ENCODE peak calls at places on chromosome 4, in five cellular contexts. One of them, this sample, is unnamed.

GRCh38 chr4:41658106-41658505 is 90.4 kb downstream of the PHOX2B start:
- DNase-seq in activated CD8-positive, alpha-beta memory T cell treated with anti-CD3 and anti-CD28 coated beads for 4 hours: no peak
- DNase-seq in kidney: no peak
- DNase-seq in NCI-H1092 treated with DMSO at 0.1 percent for 48 hours: peak; percentile 21
- DNase-seq in activated CD4-positive, alpha-beta T cell treated with anti-CD3 and anti-CD28 coated beads, Interleukin-2, amount 50 U/mL, for 24 hours: no peak
- DNase-seq in this sample: no peak

GRCh38 chr4:186622788-186623464 is 67.6 kb upstream of the MTNR1A start:
- DNase-seq in NCI-H1092 treated with DMSO at 0.1 percent for 48 hours: no peak
- DNase-seq in activated CD8-positive, alpha-beta memory T cell treated with anti-CD3 and anti-CD28 coated beads for 4 hours: no peak
- DNase-seq in kidney: no peak
- DNase-seq in activated CD4-positive, alpha-beta T cell treated with anti-CD3 and anti-CD28 coated beads, Interleukin-2, amount 50 U/mL, for 24 hours: no peak
- DNase-seq in this sample: no peak

GRCh38 chr4:121950680-121951569 is 935 bp downstream of the TRPC3 start:
- DNase-seq in kidney: peak; percentile 70
- DNase-seq in activated CD8-positive, alpha-beta memory T cell treated with anti-CD3 and anti-CD28 coated beads for 4 hours: no peak
- DNase-seq in NCI-H1092 treated with DMSO at 0.1 percent for 48 hours: no peak
- DNase-seq in activated CD4-positive, alpha-beta T cell treated with anti-CD3 and anti-CD28 coated beads, Interleukin-2, amount 50 U/mL, for 24 hours: peak; percentile 5
- DNase-seq in this sample: no peak

GRCh38 chr4:96228463-96228862 is 388.6 kb downstream of the PDHA2 start:
- DNase-seq in NCI-H1092 treated with DMSO at 0.1 percent for 48 hours: no peak
- DNase-seq in activated CD4-positive, alpha-beta T cell treated with anti-CD3 and anti-CD28 coated beads, Interleukin-2, amount 50 U/mL, for 24 hours: no peak
- DNase-seq in activated CD8-positive, alpha-beta memory T cell treated with anti-CD3 and anti-CD28 coated beads for 4 hours: no peak
- DNase-seq in kidney: no peak
- DNase-seq in this sample: no peak

GRCh38 chr4:80186666-80187065 is 10.6 kb upstream of the PRDM8 start:
- DNase-seq in activated CD4-positive, alpha-beta T cell treated with anti-CD3 and anti-CD28 coated beads, Interleukin-2, amount 50 U/mL, for 24 hours: no peak
- DNase-seq in activated CD8-positive, alpha-beta memory T cell treated with anti-CD3 and anti-CD28 coated beads for 4 hours: no peak
- DNase-seq in NCI-H1092 treated with DMSO at 0.1 percent for 48 hours: no peak
- DNase-seq in kidney: no peak
- DNase-seq in this sample: no peak

GRCh38 chr4:79445371-79445781 is 37.3 kb upstream of the GK2 start:
- DNase-seq in kidney: no peak
- DNase-seq in activated CD4-positive, alpha-beta T cell treated with anti-CD3 and anti-CD28 coated beads, Interleukin-2, amount 50 U/mL, for 24 hours: no peak
- DNase-seq in activated CD8-positive, alpha-beta memory T cell treated with anti-CD3 and anti-CD28 coated beads for 4 hours: no peak
- DNase-seq in NCI-H1092 treated with DMSO at 0.1 percent for 48 hours: peak; percentile 78
- DNase-seq in this sample: peak; percentile 2

GRCh38 chr4:21512351-21512750 is 436.2 kb downstream of the KCNIP4 start:
- DNase-seq in activated CD4-positive, alpha-beta T cell treated with anti-CD3 and anti-CD28 coated beads, Interleukin-2, amount 50 U/mL, for 24 hours: no peak
- DNase-seq in activated CD8-positive, alpha-beta memory T cell treated with anti-CD3 and anti-CD28 coated beads for 4 hours: no peak
- DNase-seq in kidney: no peak
- DNase-seq in NCI-H1092 treated with DMSO at 0.1 percent for 48 hours: peak; percentile 32
- DNase-seq in this sample: peak; percentile 35

GRCh38 chr4:49044270-49044669 is 58.2 kb downstream of the CWH43 start:
- DNase-seq in activated CD4-positive, alpha-beta T cell treated with anti-CD3 and anti-CD28 coated beads, Interleukin-2, amount 50 U/mL, for 24 hours: no peak
- DNase-seq in NCI-H1092 treated with DMSO at 0.1 percent for 48 hours: no peak
- DNase-seq in kidney: no peak
- DNase-seq in activated CD8-positive, alpha-beta memory T cell treated with anti-CD3 and anti-CD28 coated beads for 4 hours: no peak
- DNase-seq in this sample: no peak

GRCh38 chr4:138007572-138007971 is 234.6 kb downstream of the SLC7A11 start:
- DNase-seq in kidney: no peak
- DNase-seq in activated CD8-positive, alpha-beta memory T cell treated with anti-CD3 and anti-CD28 coated beads for 4 hours: no peak
- DNase-seq in activated CD4-positive, alpha-beta T cell treated with anti-CD3 and anti-CD28 coated beads, Interleukin-2, amount 50 U/mL, for 24 hours: no peak
- DNase-seq in NCI-H1092 treated with DMSO at 0.1 percent for 48 hours: no peak
- DNase-seq in this sample: no peak

GRCh38 chr4:64341711-64342110 is 67.5 kb downstream of the TECRL start:
- DNase-seq in activated CD4-positive, alpha-beta T cell treated with anti-CD3 and anti-CD28 coated beads, Interleukin-2, amount 50 U/mL, for 24 hours: no peak
- DNase-seq in NCI-H1092 treated with DMSO at 0.1 percent for 48 hours: peak; percentile 16
- DNase-seq in activated CD8-positive, alpha-beta memory T cell treated with anti-CD3 and anti-CD28 coated beads for 4 hours: no peak
- DNase-seq in kidney: no peak
- DNase-seq in this sample: no peak

GRCh38 chr4:173556398-173557131 is 26.5 kb upstream of the HAND2 start:
- DNase-seq in NCI-H1092 treated with DMSO at 0.1 percent for 48 hours: no peak
- DNase-seq in activated CD8-positive, alpha-beta memory T cell treated with anti-CD3 and anti-CD28 coated beads for 4 hours: no peak
- DNase-seq in kidney: no peak
- DNase-seq in activated CD4-positive, alpha-beta T cell treated with anti-CD3 and anti-CD28 coated beads, Interleukin-2, amount 50 U/mL, for 24 hours: no peak
- DNase-seq in this sample: no peak

GRCh38 chr4:38324861-38325451 is 339.0 kb upstream of the KLF3 start:
- DNase-seq in NCI-H1092 treated with DMSO at 0.1 percent for 48 hours: no peak
- DNase-seq in activated CD4-positive, alpha-beta T cell treated with anti-CD3 and anti-CD28 coated beads, Interleukin-2, amount 50 U/mL, for 24 hours: no peak
- DNase-seq in kidney: peak; percentile 70
- DNase-seq in activated CD8-positive, alpha-beta memory T cell treated with anti-CD3 and anti-CD28 coated beads for 4 hours: no peak
- DNase-seq in this sample: no peak

This sample was measured in NT2/D1.